ENCODE peak calls at places on chromosomes 5 and 9, in eight cellular contexts. N, P, J, V, G, F, B and Y are unnamed samples.

GRCh38 chr5:139863855-139864558 is 68.4 kb downstream of the PSD2 start:
- DNase-seq in N (peak; percentile 27), P (peak; percentile 75), J (peak; percentile 13), V (peak; percentile 49), G (peak; percentile 61), F (peak; percentile 7), B (peak; percentile 79), Y (peak; percentile 52)

GRCh38 chr5:10595678-10596309 is 31.9 kb downstream of the ANKRD33B start:
- DNase-seq in N (peak; percentile 7), P (no peak), J (peak; percentile 86), V (peak; percentile 79), G (no peak), F (peak; percentile 54), B (no peak), Y (peak; percentile 89)

GRCh38 chr5:35274839-35275509 is 44.7 kb upstream of the PRLR start:
- DNase-seq in N (no peak), P (no peak), J (no peak), V (no peak), G (no peak), F (no peak), B (no peak), Y (no peak)

GRCh38 chr5:54184797-54185196 is 125.6 kb downstream of the ARL15 start:
- DNase-seq in N (no peak), P (no peak), J (no peak), V (no peak), G (no peak), F (no peak), B (no peak), Y (no peak)

GRCh38 chr5:37714756-37715155 is 125.1 kb downstream of the GDNF start:
- DNase-seq in N (no peak), P (no peak), J (no peak), V (no peak), G (no peak), F (no peak), B (no peak), Y (no peak)

GRCh38 chr9:69122086-69122390 is 52.0 kb upstream of the TJP2 start:
- DNase-seq in N (peak; percentile 56), P (peak; percentile 41), J (peak; percentile 51), V (peak; percentile 20), G (peak; percentile 28), F (no peak), B (peak; percentile 63), Y (peak; percentile 82)

GRCh38 chr9:11023201-11023600 is 410.4 kb upstream of the PTPRD start:
- DNase-seq in N (no peak), P (no peak), J (no peak), V (no peak), G (no peak), F (no peak), B (no peak), Y (no peak)

GRCh38 chr5:10981927-10982326 is 220.9 kb upstream of the DAP start:
- DNase-seq in N (no peak), P (no peak), J (no peak), V (no peak), G (no peak), F (no peak), B (no peak), Y (no peak)

GRCh38 chr5:133369161-133369783 is 243.1 kb downstream of the FSTL4 start:
- DNase-seq in N (no peak), P (no peak), J (no peak), V (no peak), G (no peak), F (no peak), B (no peak), Y (no peak)

GRCh38 chr9:133397895-133398294 is 19.9 kb downstream of the REXO4 start:
- DNase-seq in N (no peak), P (no peak), J (no peak), V (no peak), G (no peak), F (no peak), B (no peak), Y (no peak)

GRCh38 chr9:95506438-95506691 is 10.4 kb downstream of the PTCH1 start:
- DNase-seq in N (peak; percentile 32), P (no peak), J (peak; percentile 36), V (peak; percentile 36), G (peak; percentile 22), F (no peak), B (peak; percentile 60), Y (peak; percentile 51)

GRCh38 chr9:19913151-19913550 is 124.3 kb upstream of the SLC24A2 start:
- DNase-seq in N (no peak), P (no peak), J (no peak), V (no peak), G (no peak), F (no peak), B (no peak), Y (peak; percentile 7)

GRCh38 chr9:121156263-121156731 is 45.4 kb downstream of the RAB14 start:
- DNase-seq in N (peak; percentile 11), P (no peak), J (peak; percentile 88), V (no peak), G (no peak), F (peak; percentile 6), B (peak; percentile 30), Y (peak; percentile 48)

GRCh38 chr9:13651969-13652663 is 372.6 kb upstream of the MPDZ start:
- DNase-seq in N (no peak), P (no peak), J (no peak), V (no peak), G (no peak), F (no peak), B (no peak), Y (no peak)

GRCh38 chr9:105500108-105500766 is 52.4 kb downstream of the FSD1L start:
- DNase-seq in N (no peak), P (no peak), J (no peak), V (no peak), G (peak; percentile 19), F (no peak), B (peak; percentile 19), Y (peak; percentile 90)

GRCh38 chr9:136741885-136742568 is 713 bp downstream of the LCN10 start:
- DNase-seq in N (no peak), P (no peak), J (no peak), V (no peak), G (no peak), F (no peak), B (peak; percentile 77), Y (no peak)

GRCh38 chr5:80711938-80712337 is 57.2 kb upstream of the DHFR start:
- DNase-seq in N (no peak), P (peak; percentile 53), J (no peak), V (peak; percentile 54), G (peak; percentile 10), F (no peak), B (no peak), Y (peak; percentile 44)

GRCh38 chr5:146867996-146868708 is 10.4 kb downstream of the PPP2R2B start:
- DNase-seq in N (no peak), P (no peak), J (no peak), V (no peak), G (no peak), F (no peak), B (no peak), Y (no peak)

GRCh38 chr5:127086583-127086982 is 13.3 kb upstream of the C5orf63 start:
- DNase-seq in N (no peak), P (no peak), J (no peak), V (no peak), G (no peak), F (no peak), B (no peak), Y (no peak)

GRCh38 chr9:96519726-96520125 is 69.8 kb downstream of the HABP4 start:
- DNase-seq in N (no peak), P (no peak), J (no peak), V (no peak), G (no peak), F (no peak), B (no peak), Y (no peak)